ENCODE peak calls at places on chromosomes 5 and 9, in eight cellular contexts. S is dorsolateral prefrontal cortex; X is BE2C; G is tibial artery; Y is fibroblast of lung; I is CD8-positive, alpha-beta memory T cell; N is Karpas-422; R is neural progenitor cell. Z is an unnamed sample. For H3K27me3, the result is how much of the 10 kb centered on the place peaks cover.

GRCh38 chr5:32707394-32707997 is 3.6 kb upstream of the NPR3 start:
- DNase-seq in X (no peak), I (no peak), N (peak), R (peak), G (no peak), Y (peak), S (no peak), Z (peak)

GRCh38 chr5:59790399-59791130 is 103.0 kb downstream of the PDE4D start:
- DNase-seq in I (no peak), X (no peak), R (no peak), S (no peak), Y (no peak), N (no peak), G (no peak), Z (peak)

GRCh38 chr5:179275941-179276837 is 69.1 kb downstream of the ADAMTS2 start:
- DNase-seq in X (no peak), Y (peak), I (no peak), R (no peak), G (peak), S (no peak), N (no peak), Z (no peak)

GRCh38 chr5:40150896-40151295 is 528.8 kb upstream of the PTGER4 start:
- DNase-seq in S (no peak), Y (no peak), G (no peak), I (no peak), R (no peak), X (no peak), N (no peak), Z (peak)

GRCh38 chr5:166724284-166724683 is 1567.2 kb upstream of the WWC1 start:
- DNase-seq in N (no peak), S (no peak), G (no peak), Y (peak), R (no peak), X (no peak), I (no peak), Z (no peak)

GRCh38 chr5:157266286-157267007 is 524 bp downstream of the CYFIP2 start:
- DNase-seq in G (no peak), Y (no peak), I (peak), S (no peak), R (peak), X (peak), N (peak), Z (peak)

GRCh38 chr9:114433720-114434255 is 46.0 kb upstream of the AKNA start:
- DNase-seq in S (no peak), G (no peak), X (no peak), Y (no peak), N (no peak), I (no peak), R (no peak), Z (no peak)

GRCh38 chr5:24391816-24392215 is 253.0 kb downstream of the CDH10 start:
- DNase-seq in R (no peak), G (no peak), N (no peak), I (no peak), Y (no peak), S (no peak), X (peak), Z (no peak)

GRCh38 chr5:139893873-139894272 is 98.3 kb downstream of the PSD2 start:
- DNase-seq in R (no peak), N (no peak), S (no peak), I (no peak), Y (no peak), X (peak), G (no peak), Z (no peak)

GRCh38 chr5:18433336-18433735 is 799.1 kb downstream of the TAF11L14 start:
- DNase-seq in S (no peak), Y (no peak), X (peak), G (no peak), I (no peak), R (no peak), N (no peak), Z (no peak)

GRCh38 chr9:90846770-90847419 is 45.3 kb downstream of the SYK start:
- DNase-seq in I (no peak), X (no peak), Y (no peak), N (no peak), S (no peak), R (no peak), G (no peak), Z (no peak)

GRCh38 chr9:38621434-38622082 is 1.2 kb upstream of the ANKRD18A start:
- DNase-seq in G (no peak), X (peak), Y (no peak), S (no peak), I (peak), N (no peak), R (peak), Z (peak)

GRCh38 chr9:38622083-38622674 is 1.8 kb upstream of the ANKRD18A start:
- DNase-seq in N (no peak), Y (no peak), S (no peak), X (peak), I (no peak), G (no peak), R (peak), Z (peak)

GRCh38 chr9:38620483-38621433 is at the start of gene ANKRD18A:
- DNase-seq in X (peak), R (peak), Y (peak), S (peak), N (no peak), G (no peak), I (peak), Z (peak)

GRCh38 chr9:38622961-38623360 is 2.6 kb upstream of the ANKRD18A start:
- DNase-seq in G (no peak), I (no peak), R (no peak), S (no peak), N (no peak), X (no peak), Y (no peak), Z (peak)

DNA sequence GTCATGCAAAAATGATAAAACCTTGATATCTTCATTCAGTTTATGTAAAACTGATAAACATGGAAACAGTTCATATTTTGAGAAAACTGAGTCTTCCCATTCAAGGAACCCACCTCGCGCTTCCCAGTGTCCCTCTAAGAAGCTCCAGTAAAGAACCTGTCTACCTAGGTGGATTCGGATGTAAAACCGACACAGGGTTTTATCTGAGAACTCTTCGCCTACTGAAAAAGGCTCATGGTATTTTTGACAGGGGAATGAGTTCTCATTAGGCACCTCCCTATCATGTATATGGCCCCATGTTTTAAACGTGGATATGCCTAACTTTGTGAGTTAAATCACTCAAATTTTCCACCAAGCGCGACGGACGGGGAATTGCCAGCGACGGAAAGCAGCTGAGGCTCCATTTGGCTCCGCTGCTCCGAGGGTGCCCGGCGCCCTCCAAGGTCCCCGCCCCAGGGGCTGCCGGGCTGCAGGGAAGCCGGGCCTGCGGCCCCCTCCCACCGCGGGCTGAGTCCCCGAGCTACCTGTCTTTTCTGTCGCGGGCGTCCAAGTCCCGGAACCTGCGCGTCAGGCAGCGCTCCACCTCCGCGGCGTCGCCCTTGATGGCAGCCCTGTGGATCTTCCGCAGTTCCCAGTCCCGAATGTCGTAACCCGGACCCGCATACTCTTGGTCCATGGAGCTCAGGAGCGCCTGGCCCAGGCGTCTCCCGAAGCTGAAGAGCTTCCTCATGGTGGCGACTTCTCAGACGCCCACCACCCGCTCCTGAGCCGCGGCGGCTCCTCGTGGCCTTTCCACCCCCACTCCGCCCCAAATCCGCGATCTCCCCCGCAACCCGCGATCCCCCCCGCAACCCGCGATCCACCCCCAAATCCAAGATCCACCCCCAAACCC is 594 bp downstream of the ANKRD18A start:
- DNase-seq in X (no peak), R (peak), Y (no peak), S (no peak), I (peak), N (no peak), G (no peak), Z (peak)
- H3K27me3 ChIP-seq in X (half or more), R (under half), Y (under half), S (under half), I (under half), N (under half), G (under half), Z (under half)

GRCh38 chr5:131630963-131631350 is 4.1 kb downstream of the RAPGEF6 start:
- DNase-seq in X (no peak), G (no peak), S (no peak), Y (no peak), N (no peak), R (no peak), I (no peak), Z (no peak)

GRCh38 chr5:131633830-131634229 is 1.2 kb downstream of the RAPGEF6 start:
- DNase-seq in G (no peak), N (peak), R (no peak), X (no peak), I (no peak), Y (no peak), S (no peak), Z (no peak)

GRCh38 chr5:131627466-131627865 is 7.6 kb downstream of the RAPGEF6 start:
- DNase-seq in S (no peak), R (no peak), I (no peak), X (no peak), G (no peak), N (no peak), Y (no peak), Z (no peak)

GRCh38 chr5:131628990-131629389 is 6.0 kb downstream of the RAPGEF6 start:
- DNase-seq in S (no peak), Y (no peak), X (no peak), N (no peak), I (no peak), R (no peak), G (no peak), Z (no peak)

DNA sequence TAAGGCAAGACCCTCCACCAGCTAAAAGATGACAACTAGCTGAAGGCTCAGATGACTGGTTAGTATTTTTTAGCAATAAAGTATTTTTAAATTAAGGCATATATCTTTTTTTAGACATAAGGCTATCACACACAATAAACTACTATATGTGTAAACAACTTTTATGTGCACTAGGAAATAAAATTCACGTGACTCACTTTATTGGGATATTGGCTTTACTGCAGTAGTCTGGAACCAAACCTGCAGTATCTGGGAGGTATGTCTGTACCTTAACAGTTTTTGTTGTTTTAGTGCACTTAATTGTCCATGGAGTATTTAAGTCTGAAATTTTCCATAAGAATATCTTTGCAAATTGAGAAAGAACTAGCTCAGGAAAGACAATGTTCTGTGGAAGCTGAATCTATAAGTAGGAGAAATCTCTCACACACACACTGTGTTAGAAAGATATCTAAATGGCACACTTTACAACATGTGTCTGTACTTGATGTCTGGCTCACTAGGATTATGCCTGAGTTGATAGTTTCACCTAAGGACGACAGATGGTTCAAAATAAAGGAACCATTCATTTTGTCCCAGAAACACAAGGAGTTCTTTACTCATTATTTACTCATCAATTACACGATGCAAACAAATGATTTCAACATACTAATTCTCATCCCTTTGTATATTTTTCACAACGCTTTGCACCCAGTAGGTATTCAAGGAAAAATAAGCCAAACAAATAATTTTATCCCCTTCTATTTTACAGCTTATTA is 4.6 kb downstream of the RAPGEF6 start:
- DNase-seq in X (no peak), S (no peak), R (no peak), G (no peak), I (no peak), N (no peak), Y (no peak), Z (no peak)
- H3K4me3 ChIP-seq in X (no peak), S (no peak), R (no peak), G (no peak), I (no peak), N (no peak), Y (no peak), Z (no peak)

GRCh38 chr5:154484393-154484944 is 6.4 kb upstream of the HAND1 start:
- DNase-seq in X (no peak), R (peak), N (no peak), I (no peak), S (no peak), Y (no peak), G (no peak), Z (no peak)
- H3K27me3 ChIP-seq in X (under half), R (half or more), N (under half), I (half or more), S (half or more), Y (half or more), G (under half), Z (half or more)

GRCh38 chr9:115614326-115614725 is 496.4 kb upstream of the TNC start:
- DNase-seq in R (no peak), S (no peak), X (no peak), G (no peak), Y (no peak), N (no peak), I (no peak), Z (no peak)
- H3K4me3 ChIP-seq in R (no peak), S (no peak), X (no peak), G (no peak), Y (no peak), N (no peak), I (no peak), Z (no peak)